ENCODE peak calls at places on chromosomes 12 and 14, in four cellular contexts. D is PC-3; N is CD8-positive, alpha-beta T cell; E is Peyer's patch. I is an unnamed sample. For H3K27me3, the result is how much of the 10 kb centered on the place peaks cover.

GRCh38 chr14:105498430-105499255 is 7.6 kb downstream of the TEDC1 start:
- DNase-seq in D (no peak), N (no peak), E (no peak), I (no peak)

GRCh38 chr12:84756961-84757360 is 155.6 kb downstream of the SLC6A15 start:
- DNase-seq in D (peak), N (no peak), E (no peak), I (no peak)

GRCh38 chr14:61461808-61462275 is 140.5 kb downstream of the PRKCH start:
- DNase-seq in D (peak), N (no peak), E (no peak), I (no peak)

GRCh38 chr14:65656554-65656953 is 244.0 kb downstream of the FUT8 start:
- DNase-seq in D (no peak), N (no peak), E (no peak), I (no peak)

GRCh38 chr12:88681271-88681670 is 101.0 kb upstream of the KITLG start:
- DNase-seq in D (no peak), N (no peak), E (no peak), I (no peak)

GRCh38 chr12:105713901-105714300 is 383.4 kb downstream of the C12orf75 start:
- DNase-seq in D (no peak), N (no peak), E (no peak), I (no peak)

GRCh38 chr14:91352696-91353692 is 64.6 kb downstream of the CCDC88C start:
- DNase-seq in D (no peak), N (no peak), E (no peak), I (no peak)

GRCh38 chr12:123956249-123956648 is 16.4 kb downstream of the CCDC92 start:
- DNase-seq in D (no peak), N (no peak), E (no peak), I (no peak)

DNA sequence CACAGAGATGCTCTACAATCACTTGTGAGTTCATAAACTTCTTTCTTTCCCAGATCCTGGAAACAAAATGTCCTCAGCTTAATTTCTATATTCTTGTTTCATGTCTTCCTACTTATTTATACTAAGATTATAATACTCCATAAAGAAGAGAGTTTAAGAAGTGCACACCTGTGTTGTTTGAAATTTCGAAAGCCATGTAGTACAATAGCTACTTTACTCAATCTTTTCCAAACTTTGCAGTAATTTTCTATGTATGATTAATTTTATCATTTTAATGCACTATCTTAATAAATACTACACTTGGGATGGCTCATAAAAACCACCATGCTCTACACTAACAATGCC is 300 bp upstream of the TTC5 start:
- DNase-seq in D (no peak), N (no peak), E (no peak), I (no peak)
- H3K27me3 ChIP-seq in D (under half), N (under half), E (under half), I (under half)

GRCh38 chr12:132593521-132593920 is 16.9 kb downstream of the LRCOL1 start:
- DNase-seq in D (no peak), N (no peak), E (no peak), I (no peak)
- H3K27me3 ChIP-seq in D (under half), N (under half), E (under half), I (under half)

GRCh38 chr12:12107678-12108077 is 36.9 kb downstream of the BCL2L14 start:
- DNase-seq in D (no peak), N (no peak), E (no peak), I (no peak)
- H3K27me3 ChIP-seq in D (under half), N (under half), E (under half), I (under half)

GRCh38 chr12:53703746-53704145 is 23.5 kb downstream of the CALCOCO1 start:
- DNase-seq in D (peak), N (no peak), E (no peak), I (no peak)
- H3K27me3 ChIP-seq in D (under half), N (under half), E (under half), I (under half)

I was measured in Panc1.